ENCODE peak calls at places on chromosomes 13 and 19, in four cellular contexts. One of them, this sample, is unnamed.

GRCh38 chr19:30074741-30075460 is 132.9 kb downstream of the URI1 start:
- DNase-seq in ovary: peak
- DNase-seq in stomach: no peak
- DNase-seq in endothelial cell: no peak
- DNase-seq in this sample: no peak

GRCh38 chr19:11448923-11449554 is 13.6 kb downstream of the PRKCSH start:
- DNase-seq in ovary: no peak
- DNase-seq in stomach: no peak
- DNase-seq in endothelial cell: no peak
- DNase-seq in this sample: no peak

GRCh38 chr13:65112123-65113075 is 2117.7 kb downstream of the PCDH9 start:
- DNase-seq in ovary: no peak
- DNase-seq in stomach: no peak
- DNase-seq in endothelial cell: no peak
- DNase-seq in this sample: no peak

GRCh38 chr13:38602261-38602660 is 84.6 kb upstream of the FREM2 start:
- DNase-seq in ovary: no peak
- DNase-seq in stomach: no peak
- DNase-seq in endothelial cell: no peak
- DNase-seq in this sample: no peak

GRCh38 chr13:19772306-19772705 is 10.4 kb downstream of the PSPC1 start:
- DNase-seq in ovary: no peak
- DNase-seq in stomach: no peak
- DNase-seq in endothelial cell: no peak
- DNase-seq in this sample: no peak

GRCh38 chr19:20422216-20422615 is 143.4 kb downstream of the ZNF737 start:
- DNase-seq in ovary: no peak
- DNase-seq in stomach: no peak
- DNase-seq in endothelial cell: no peak
- DNase-seq in this sample: no peak

GRCh38 chr19:1089891-1090290 is 5.3 kb downstream of the POLR2E start:
- DNase-seq in ovary: no peak
- DNase-seq in stomach: no peak
- DNase-seq in endothelial cell: no peak
- DNase-seq in this sample: no peak

GRCh38 chr13:102710261-102710679 is 15.4 kb upstream of the METTL21C start:
- DNase-seq in ovary: no peak
- DNase-seq in stomach: no peak
- DNase-seq in endothelial cell: no peak
- DNase-seq in this sample: no peak

GRCh38 chr13:45456196-45456972 is 8.4 kb upstream of the COG3 start:
- DNase-seq in ovary: no peak
- DNase-seq in stomach: no peak
- DNase-seq in endothelial cell: no peak
- DNase-seq in this sample: no peak

GRCh38 chr13:97142452-97142851 is 79.7 kb upstream of the MBNL2 start:
- DNase-seq in ovary: no peak
- DNase-seq in stomach: no peak
- DNase-seq in endothelial cell: peak
- DNase-seq in this sample: no peak

GRCh38 chr13:73800011-73800410 is 334.2 kb downstream of the KLF12 start:
- DNase-seq in ovary: no peak
- DNase-seq in stomach: no peak
- DNase-seq in endothelial cell: no peak
- DNase-seq in this sample: no peak

GRCh38 chr13:99955747-99956472 is 15.7 kb downstream of the ZIC5 start:
- DNase-seq in ovary: no peak
- DNase-seq in stomach: no peak
- DNase-seq in endothelial cell: peak
- DNase-seq in this sample: peak

GRCh38 chr13:98785968-98786367 is 33.5 kb upstream of the SLC15A1 start:
- DNase-seq in ovary: no peak
- DNase-seq in stomach: no peak
- DNase-seq in endothelial cell: no peak
- DNase-seq in this sample: no peak

GRCh38 chr13:80558074-80558473 is 217.1 kb upstream of the SPRY2 start:
- DNase-seq in ovary: no peak
- DNase-seq in stomach: no peak
- DNase-seq in endothelial cell: no peak
- DNase-seq in this sample: no peak

GRCh38 chr19:54918499-54918898 is 12.6 kb downstream of the NCR1 start:
- DNase-seq in ovary: no peak
- DNase-seq in stomach: no peak
- DNase-seq in endothelial cell: no peak
- DNase-seq in this sample: no peak

GRCh38 chr19:47494729-47495128 is 10.7 kb upstream of the KPTN start:
- DNase-seq in ovary: no peak
- DNase-seq in stomach: no peak
- DNase-seq in endothelial cell: no peak
- DNase-seq in this sample: no peak

GRCh38 chr19:49831592-49831991 is 13.5 kb downstream of the MED25 start:
- DNase-seq in ovary: no peak
- DNase-seq in stomach: no peak
- DNase-seq in endothelial cell: no peak
- DNase-seq in this sample: no peak

GRCh38 chr19:4206818-4207484 is 22.4 kb upstream of the EBI3 start:
- DNase-seq in ovary: no peak
- DNase-seq in stomach: no peak
- DNase-seq in endothelial cell: no peak
- DNase-seq in this sample: no peak

DNA sequence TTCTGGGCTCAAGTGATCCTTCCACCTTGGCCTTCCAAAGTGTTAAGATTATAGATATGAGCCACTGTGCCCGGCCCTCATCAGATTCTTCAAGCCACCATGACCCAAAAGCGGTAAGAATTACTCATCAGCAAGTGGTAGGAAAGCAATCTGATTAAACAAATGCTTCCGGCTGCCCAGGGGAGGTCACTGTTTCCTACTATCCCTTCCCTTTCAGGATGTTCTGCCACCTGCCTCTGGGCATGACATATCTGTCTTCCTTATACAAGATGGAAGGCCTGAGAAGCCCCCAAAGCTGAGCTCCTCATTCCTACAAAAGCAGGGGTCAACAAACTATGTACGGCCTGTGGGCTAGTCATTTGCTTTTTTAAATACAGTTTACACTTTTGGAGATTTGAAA is 6.9 kb downstream of the ABHD8 start:
- DNase-seq in ovary: no peak
- DNase-seq in stomach: no peak
- DNase-seq in endothelial cell: no peak
- DNase-seq in this sample: no peak
- TF ChIP-seq CTCF in ovary: no peak
- TF ChIP-seq CTCF in stomach: no peak
- TF ChIP-seq CTCF in endothelial cell: no peak
- TF ChIP-seq CTCF in this sample: no peak

GRCh38 chr13:53206455-53206854 is 177.8 kb downstream of the OLFM4 start:
- DNase-seq in ovary: no peak
- DNase-seq in stomach: no peak
- DNase-seq in endothelial cell: no peak
- DNase-seq in this sample: no peak
- TF ChIP-seq CTCF in ovary: no peak
- TF ChIP-seq CTCF in stomach: no peak
- TF ChIP-seq CTCF in endothelial cell: peak
- TF ChIP-seq CTCF in this sample: peak

DNA sequence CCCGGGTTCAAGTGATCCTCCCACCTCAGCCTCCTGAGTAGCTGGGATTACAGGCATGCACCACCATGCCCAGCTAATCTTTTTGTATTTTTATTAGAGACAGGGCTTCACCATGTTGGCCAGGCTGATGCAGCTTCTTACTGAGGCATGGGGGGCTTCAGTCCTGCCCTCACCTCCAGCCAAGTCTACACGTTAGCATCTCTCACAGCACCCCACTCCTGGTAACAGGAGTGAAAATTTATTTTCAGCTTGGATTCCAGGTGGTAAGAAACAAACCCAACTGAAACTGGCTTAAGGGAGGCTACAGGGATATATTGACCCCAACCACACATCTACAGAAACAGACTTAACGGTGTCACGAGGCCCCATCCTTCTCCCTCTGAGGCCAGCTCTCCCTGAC is 10.6 kb downstream of the NKPD1 start:
- DNase-seq in ovary: no peak
- DNase-seq in stomach: no peak
- DNase-seq in endothelial cell: no peak
- DNase-seq in this sample: no peak
- TF ChIP-seq CTCF in ovary: no peak
- TF ChIP-seq CTCF in stomach: no peak
- TF ChIP-seq CTCF in endothelial cell: no peak
- TF ChIP-seq CTCF in this sample: no peak

GRCh38 chr13:109135018-109135417 is 505.6 kb downstream of the MYO16 start:
- DNase-seq in ovary: no peak
- DNase-seq in stomach: no peak
- DNase-seq in endothelial cell: no peak
- DNase-seq in this sample: no peak
- TF ChIP-seq CTCF in ovary: no peak
- TF ChIP-seq CTCF in stomach: no peak
- TF ChIP-seq CTCF in endothelial cell: no peak
- TF ChIP-seq CTCF in this sample: no peak

DNA sequence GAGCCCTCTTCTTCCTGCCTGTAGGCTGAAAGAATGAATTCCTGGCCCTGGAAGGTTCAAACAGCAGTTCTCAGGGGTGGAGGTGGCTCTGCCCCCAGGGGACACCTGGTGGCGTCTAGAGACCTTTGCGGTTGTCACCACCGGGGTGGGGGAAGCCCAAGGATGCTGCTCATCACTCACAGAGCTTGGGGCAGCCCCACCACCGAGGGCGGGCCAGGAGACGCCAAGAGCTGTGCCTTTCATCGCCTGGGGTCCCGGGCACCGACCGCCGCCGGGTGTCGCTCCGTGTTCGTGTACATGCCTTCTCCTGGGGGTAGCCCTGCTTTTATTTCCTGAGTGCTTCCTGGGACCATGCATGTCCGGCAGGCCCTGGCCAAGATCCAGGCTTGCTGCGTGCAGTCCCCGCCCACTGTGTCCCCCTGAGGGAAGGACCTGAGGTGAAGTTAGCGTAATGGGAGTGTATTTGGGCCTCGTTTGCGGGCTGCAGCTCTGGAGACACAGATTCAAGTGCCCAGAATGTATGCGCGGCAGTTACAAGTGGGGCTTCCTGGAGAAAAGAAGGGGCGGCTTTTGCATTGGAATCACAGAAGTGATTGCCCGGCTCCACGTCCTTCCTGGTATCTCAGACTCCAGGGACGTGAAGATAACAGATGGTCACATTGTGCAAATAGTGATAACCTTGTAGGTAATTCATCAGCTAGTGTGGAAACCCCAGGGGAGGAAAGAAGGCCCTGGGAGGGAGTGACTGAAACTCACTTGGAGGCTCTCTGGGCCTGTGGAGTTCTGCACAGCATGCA is 7.8 kb downstream of the DOT1L start:
- DNase-seq in ovary: peak
- DNase-seq in stomach: peak
- DNase-seq in endothelial cell: peak
- DNase-seq in this sample: no peak
- TF ChIP-seq CTCF in ovary: no peak
- TF ChIP-seq CTCF in stomach: no peak
- TF ChIP-seq CTCF in endothelial cell: no peak
- TF ChIP-seq CTCF in this sample: no peak

DNA sequence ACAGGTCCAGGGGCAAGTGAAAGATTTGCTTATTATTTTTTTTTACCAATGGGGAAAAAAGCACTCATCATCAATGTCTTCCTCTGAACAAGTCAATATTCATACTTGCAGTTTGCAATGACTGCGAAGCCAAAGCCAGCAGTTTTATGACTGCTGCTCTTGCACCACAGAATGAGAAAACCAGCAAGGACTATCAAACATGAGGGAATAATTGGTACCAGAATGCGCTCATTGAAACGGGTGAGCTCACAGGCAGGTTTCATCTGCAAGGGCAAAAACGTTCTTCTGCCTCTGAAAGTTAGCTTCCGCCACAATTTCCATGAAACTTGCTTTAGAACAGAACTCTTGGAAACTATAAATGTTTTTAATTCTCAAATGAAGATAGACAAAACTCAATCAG is 5.5 kb downstream of the DLEU7 start:
- DNase-seq in ovary: no peak
- DNase-seq in stomach: no peak
- DNase-seq in endothelial cell: no peak
- DNase-seq in this sample: no peak
- TF ChIP-seq CTCF in ovary: no peak
- TF ChIP-seq CTCF in stomach: no peak
- TF ChIP-seq CTCF in endothelial cell: no peak
- TF ChIP-seq CTCF in this sample: no peak

GRCh38 chr13:91017669-91018053 is 329.8 kb upstream of the MIR17HG start:
- DNase-seq in ovary: no peak
- DNase-seq in stomach: no peak
- DNase-seq in endothelial cell: no peak
- DNase-seq in this sample: no peak
- TF ChIP-seq CTCF in ovary: no peak
- TF ChIP-seq CTCF in stomach: no peak
- TF ChIP-seq CTCF in endothelial cell: peak
- TF ChIP-seq CTCF in this sample: peak

DNA sequence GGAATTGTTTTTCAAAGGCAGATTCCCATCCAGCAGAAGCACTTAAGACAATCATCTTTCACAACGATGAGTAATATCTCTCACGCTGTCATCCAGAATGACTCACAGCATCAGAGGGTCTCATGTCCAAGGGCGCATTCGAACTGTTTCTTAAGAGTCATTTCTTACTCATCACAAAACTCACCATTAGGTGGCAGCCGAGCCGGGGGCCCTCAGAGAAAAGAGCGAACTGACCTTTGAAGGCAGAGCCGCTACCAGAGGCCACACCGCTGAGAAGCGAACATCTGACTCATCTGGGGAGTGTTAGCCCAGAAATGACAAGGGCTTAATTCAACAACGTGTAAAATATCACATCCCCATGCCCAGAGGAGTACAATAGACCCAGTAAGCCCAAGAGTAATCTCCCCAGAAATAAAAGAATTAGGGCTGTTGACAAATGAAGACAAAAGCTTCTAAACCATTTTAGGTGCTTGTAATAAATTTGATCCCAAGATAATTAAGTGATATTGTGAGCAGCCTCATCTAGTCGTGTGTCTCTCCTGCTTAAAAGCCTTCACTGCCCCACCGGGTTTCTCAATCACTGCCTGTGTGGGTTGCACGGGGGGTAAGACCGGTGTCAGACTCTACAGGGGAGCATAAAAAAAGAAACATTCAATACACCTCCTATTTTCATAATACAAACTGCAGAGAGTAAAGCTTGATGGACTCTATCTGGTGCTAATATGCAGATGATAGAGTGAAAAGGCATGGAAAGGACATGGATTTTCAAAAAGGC is 96.2 kb downstream of the CYSLTR2 start:
- DNase-seq in ovary: peak
- DNase-seq in stomach: peak
- DNase-seq in endothelial cell: peak
- DNase-seq in this sample: peak
- TF ChIP-seq CTCF in ovary: peak
- TF ChIP-seq CTCF in stomach: no peak
- TF ChIP-seq CTCF in endothelial cell: no peak
- TF ChIP-seq CTCF in this sample: peak

DNA sequence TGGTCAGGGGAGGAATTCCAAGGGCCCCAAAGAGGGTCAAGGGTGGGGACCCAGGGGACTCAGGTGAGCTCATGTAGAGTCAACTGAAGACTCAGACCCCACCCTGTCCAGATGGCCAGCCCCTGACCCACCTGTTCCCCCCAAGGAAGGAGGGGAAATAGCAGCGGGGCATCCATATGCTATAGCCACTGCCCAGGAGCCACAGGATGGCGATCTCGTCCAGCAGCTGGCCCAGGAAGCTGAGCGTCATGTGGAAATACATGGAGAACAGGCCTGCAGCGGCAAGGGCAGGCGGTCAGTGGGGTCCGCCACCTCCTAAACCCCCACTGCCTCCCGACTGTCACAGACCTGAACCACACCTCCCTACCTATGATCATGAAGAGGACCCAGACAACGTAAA is 21.4 kb downstream of the ACER1 start:
- DNase-seq in ovary: no peak
- DNase-seq in stomach: no peak
- DNase-seq in endothelial cell: no peak
- DNase-seq in this sample: no peak
- TF ChIP-seq CTCF in ovary: no peak
- TF ChIP-seq CTCF in stomach: no peak
- TF ChIP-seq CTCF in endothelial cell: no peak
- TF ChIP-seq CTCF in this sample: no peak

This sample was measured in nephron progenitor cell.